ENCODE peak calls at places on chromosomes 12 and 14, in eight cellular contexts. X is GM06990, K is prostate gland, L is psoas muscle, Z is MM.1S, F is cardiac muscle cell, A is tibial artery, B is Panc1. D is an unnamed sample.
A peak's percentile ranks its signal among the peaks of the same experiment; 100 is the strongest.

GRCh38 chr12:107760207-107760816 is 625 bp downstream of the PRDM4 start:
- DNase-seq in X (peak; percentile 52), A (peak; percentile 34), L (no peak), Z (peak; percentile 33), B (no peak), K (peak; percentile 23), F (peak; percentile 48), D (peak; percentile 43)

GRCh38 chr12:49340971-49341776 is 4.2 kb upstream of the C1QL4 start:
- DNase-seq in L (no peak), A (no peak), B (no peak), K (no peak), Z (no peak), F (no peak), X (no peak), D (no peak)

GRCh38 chr12:53325539-53326061 is 4.2 kb upstream of the AAAS start:
- DNase-seq in F (peak; percentile 37), A (no peak), Z (no peak), K (no peak), L (peak; percentile 74), X (peak; percentile 41), B (no peak), D (peak; percentile 19)

GRCh38 chr12:107764626-107765025 is 3.7 kb upstream of the PRDM4 start:
- DNase-seq in L (no peak), B (no peak), F (no peak), X (no peak), K (no peak), A (no peak), Z (no peak), D (no peak)

GRCh38 chr14:35818346-35819115 is 7.6 kb upstream of the BRMS1L start:
- DNase-seq in Z (no peak), F (peak; percentile 50), A (no peak), B (no peak), K (peak; percentile 21), X (no peak), L (no peak), D (peak; percentile 41)

GRCh38 chr14:49428076-49428475 is 158.1 kb downstream of the RPS29 start:
- DNase-seq in B (no peak), K (no peak), A (no peak), Z (no peak), F (no peak), L (no peak), X (no peak), D (no peak)

GRCh38 chr14:49250109-49250508 is 336.1 kb downstream of the RPS29 start:
- DNase-seq in F (no peak), A (no peak), X (no peak), B (no peak), L (no peak), Z (no peak), K (no peak), D (no peak)

GRCh38 chr12:67747869-67748760 is 99.6 kb downstream of the DYRK2 start:
- DNase-seq in A (no peak), X (no peak), L (peak; percentile 80), K (no peak), Z (no peak), F (no peak), B (no peak), D (no peak)

GRCh38 chr12:132089407-132089910 is 54.7 kb downstream of the DDX51 start:
- DNase-seq in K (no peak), F (no peak), B (no peak), L (no peak), A (no peak), Z (no peak), X (no peak), D (no peak)

GRCh38 chr14:66650491-66650911 is 142.6 kb downstream of the GPHN start:
- DNase-seq in L (no peak), X (peak; percentile 60), B (no peak), A (no peak), F (no peak), K (no peak), Z (peak; percentile 56), D (no peak)

GRCh38 chr12:94570161-94570560 is 80.2 kb downstream of the TMCC3 start:
- DNase-seq in Z (no peak), K (no peak), F (no peak), A (no peak), L (no peak), B (no peak), X (no peak), D (no peak)

GRCh38 chr12:117227000-117227653 is 36.9 kb upstream of the FBXO21 start:
- DNase-seq in F (no peak), Z (no peak), K (no peak), X (no peak), L (peak; percentile 6), A (no peak), B (no peak), D (no peak)

GRCh38 chr12:57759360-57759980 is 4.6 kb downstream of the MARCHF9 start:
- DNase-seq in Z (peak; percentile 55), A (no peak), L (no peak), B (no peak), F (peak; percentile 42), X (no peak), K (no peak), D (peak; percentile 37)
- TF ChIP-seq CTCF in Z (peak; percentile 60), A (no peak), L (peak; percentile 33), B (peak; percentile 86), F (peak; percentile 48), X (peak; percentile 72), K (peak; percentile 15), D (peak; percentile 58)

DNA sequence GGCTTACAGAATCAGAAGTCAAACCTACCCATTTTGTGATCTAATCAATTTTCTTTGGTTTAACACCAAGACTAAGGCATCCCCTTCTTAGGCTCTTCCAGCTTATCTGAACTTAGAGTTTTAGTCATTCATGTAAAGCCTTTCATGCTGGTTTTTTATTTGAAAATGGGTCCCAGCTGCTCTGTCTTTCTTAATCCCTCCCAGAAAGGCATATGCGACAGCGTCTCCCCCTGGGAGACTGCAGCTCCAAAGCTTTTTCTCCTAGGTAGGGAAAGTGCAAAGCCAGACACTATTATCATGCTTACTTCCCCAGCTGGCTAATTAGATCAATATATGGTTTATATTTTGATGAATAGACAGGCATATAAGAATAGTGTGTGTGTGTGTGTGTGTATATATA is 96.6 kb upstream of the E2F7 start:
- DNase-seq in B (no peak), K (no peak), F (no peak), Z (no peak), A (no peak), X (no peak), L (no peak), D (no peak)
- TF ChIP-seq CTCF in B (no peak), K (no peak), F (no peak), Z (no peak), A (no peak), X (no peak), L (no peak), D (no peak)

DNA sequence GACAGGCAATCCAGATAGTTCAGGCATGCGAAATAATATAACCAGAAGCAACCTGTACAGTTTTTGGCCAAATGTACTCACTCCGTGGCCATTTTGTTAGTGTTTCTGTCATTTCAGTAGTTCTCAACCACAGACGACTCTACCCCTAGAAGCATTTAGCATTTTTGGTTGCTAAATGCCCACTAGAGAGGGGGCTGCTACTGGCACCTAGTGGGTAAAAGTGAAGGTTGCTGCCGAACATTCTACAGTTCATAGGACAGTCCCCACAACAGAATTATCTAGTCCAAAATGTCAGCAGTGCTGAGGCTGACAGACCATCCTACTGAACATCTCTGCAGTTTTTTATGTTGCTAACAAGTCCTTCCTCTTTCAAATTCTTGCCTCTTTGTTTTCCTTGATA is 107.4 kb downstream of the TSHR start:
- DNase-seq in F (peak; percentile 20), Z (peak; percentile 41), B (no peak), X (peak; percentile 3), K (no peak), A (no peak), L (no peak), D (peak; percentile 35)
- TF ChIP-seq CTCF in F (no peak), Z (peak; percentile 31), B (peak; percentile 41), X (peak; percentile 56), K (no peak), A (no peak), L (no peak), D (peak; percentile 54)

GRCh38 chr12:15982471-15982870 is 71.3 kb downstream of the DERA start:
- DNase-seq in F (no peak), B (no peak), K (no peak), X (no peak), A (no peak), L (no peak), Z (no peak), D (no peak)
- TF ChIP-seq CTCF in F (peak; percentile 65), B (peak; percentile 39), K (no peak), X (no peak), A (peak; percentile 27), L (peak; percentile 42), Z (peak; percentile 35), D (peak; percentile 39)

GRCh38 chr14:68707496-68707895 is 85.4 kb downstream of the ZFP36L1 start:
- DNase-seq in F (no peak), X (no peak), A (no peak), K (no peak), B (no peak), Z (no peak), L (no peak), D (no peak)

GRCh38 chr14:68710776-68711175 is 82.1 kb downstream of the ZFP36L1 start:
- DNase-seq in X (no peak), Z (no peak), B (no peak), L (no peak), F (no peak), K (no peak), A (no peak), D (no peak)

GRCh38 chr14:68705741-68706283 is 87.1 kb downstream of the ZFP36L1 start:
- DNase-seq in A (no peak), Z (no peak), F (peak; percentile 59), K (peak; percentile 55), B (no peak), L (no peak), X (no peak), D (no peak)

GRCh38 chr14:68709007-68709406 is 83.9 kb downstream of the ZFP36L1 start:
- DNase-seq in K (no peak), F (no peak), B (no peak), L (no peak), X (no peak), A (no peak), Z (no peak), D (no peak)

GRCh38 chr14:68708343-68708742 is 84.5 kb downstream of the ZFP36L1 start:
- DNase-seq in F (no peak), K (no peak), X (no peak), B (no peak), Z (no peak), A (no peak), L (no peak), D (no peak)
- TF ChIP-seq CTCF in F (no peak), K (no peak), X (no peak), B (no peak), Z (no peak), A (no peak), L (no peak), D (no peak)

DNA sequence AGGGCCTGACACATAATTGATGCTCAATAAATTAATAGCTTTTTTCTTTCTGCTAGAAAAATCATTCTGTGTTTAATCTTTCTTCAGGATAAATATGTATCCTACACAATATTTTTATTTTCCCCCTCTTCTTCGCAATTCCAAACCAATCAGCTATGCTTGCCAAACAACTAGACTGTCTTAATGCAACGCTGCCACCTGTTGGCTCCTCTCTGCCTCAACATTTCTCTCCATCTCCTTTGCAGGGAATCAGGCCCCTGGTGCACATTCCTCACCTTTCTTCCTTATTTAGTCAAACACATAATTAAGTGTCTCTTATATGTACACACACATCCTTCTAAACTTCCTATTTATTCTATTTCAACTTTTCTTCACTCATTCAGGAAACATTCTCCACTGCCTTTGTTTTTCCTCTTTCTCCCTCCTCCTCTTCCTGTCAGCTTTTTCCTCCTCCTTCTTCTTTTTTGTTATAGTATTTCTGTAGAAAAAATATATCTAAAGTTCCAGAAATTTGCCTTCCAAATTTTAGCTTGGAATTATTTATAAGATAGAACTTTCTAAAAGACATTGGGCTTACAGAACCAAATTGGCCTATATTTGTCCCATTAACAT is 406.0 kb downstream of the PRKD1 start:
- DNase-seq in L (no peak), F (peak; percentile 20), K (no peak), Z (no peak), X (no peak), B (no peak), A (no peak), D (no peak)
- TF ChIP-seq CTCF in L (no peak), F (peak; percentile 40), K (no peak), Z (peak; percentile 39), X (no peak), B (peak; percentile 45), A (no peak), D (peak; percentile 51)